ENCODE peak calls at places on chromosomes 5 and 9, in nine cellular contexts. One of them, this sample, is unnamed.

GRCh38 chr9:16813838-16814237 is 56.6 kb downstream of the BNC2 start:
- DNase-seq in tibial nerve: no peak
- DNase-seq in HCT116: no peak
- DNase-seq in lower leg skin: no peak
- DNase-seq in fibroblast of pulmonary artery: no peak
- DNase-seq in PC-3: no peak
- DNase-seq in brain microvascular endothelial cell: no peak
- DNase-seq in RWPE1: no peak
- DNase-seq in omental fat pad: no peak
- DNase-seq in this sample: no peak

GRCh38 chr5:37495668-37496067 is 116.5 kb downstream of the WDR70 start:
- DNase-seq in tibial nerve: no peak
- DNase-seq in HCT116: no peak
- DNase-seq in lower leg skin: no peak
- DNase-seq in fibroblast of pulmonary artery: peak
- DNase-seq in PC-3: peak
- DNase-seq in brain microvascular endothelial cell: peak
- DNase-seq in RWPE1: peak
- DNase-seq in omental fat pad: no peak
- DNase-seq in this sample: no peak

GRCh38 chr5:178267876-178268275 is 35.3 kb upstream of the PHYKPL start:
- DNase-seq in tibial nerve: no peak
- DNase-seq in HCT116: no peak
- DNase-seq in lower leg skin: no peak
- DNase-seq in fibroblast of pulmonary artery: no peak
- DNase-seq in PC-3: no peak
- DNase-seq in brain microvascular endothelial cell: no peak
- DNase-seq in RWPE1: no peak
- DNase-seq in omental fat pad: no peak
- DNase-seq in this sample: no peak

GRCh38 chr9:110742741-110743371 is 74.3 kb downstream of the MUSK start:
- DNase-seq in tibial nerve: no peak
- DNase-seq in HCT116: no peak
- DNase-seq in lower leg skin: no peak
- DNase-seq in fibroblast of pulmonary artery: peak
- DNase-seq in PC-3: no peak
- DNase-seq in brain microvascular endothelial cell: peak
- DNase-seq in RWPE1: no peak
- DNase-seq in omental fat pad: no peak
- DNase-seq in this sample: no peak

GRCh38 chr9:21777701-21778100 is 24.7 kb upstream of the MTAP start:
- DNase-seq in tibial nerve: no peak
- DNase-seq in HCT116: peak
- DNase-seq in lower leg skin: no peak
- DNase-seq in fibroblast of pulmonary artery: peak
- DNase-seq in PC-3: peak
- DNase-seq in brain microvascular endothelial cell: peak
- DNase-seq in RWPE1: no peak
- DNase-seq in omental fat pad: no peak
- DNase-seq in this sample: no peak

GRCh38 chr5:98755406-98755805 is 18.1 kb upstream of the RGMB start:
- DNase-seq in tibial nerve: no peak
- DNase-seq in HCT116: no peak
- DNase-seq in lower leg skin: no peak
- DNase-seq in fibroblast of pulmonary artery: no peak
- DNase-seq in PC-3: peak
- DNase-seq in brain microvascular endothelial cell: peak
- DNase-seq in RWPE1: no peak
- DNase-seq in omental fat pad: no peak
- DNase-seq in this sample: no peak

GRCh38 chr9:125233678-125234077 is 7.5 kb downstream of the HSPA5 start:
- DNase-seq in tibial nerve: no peak
- DNase-seq in HCT116: no peak
- DNase-seq in lower leg skin: no peak
- DNase-seq in fibroblast of pulmonary artery: peak
- DNase-seq in PC-3: peak
- DNase-seq in brain microvascular endothelial cell: peak
- DNase-seq in RWPE1: peak
- DNase-seq in omental fat pad: no peak
- DNase-seq in this sample: no peak

GRCh38 chr5:15807861-15808260 is 307.9 kb downstream of the FBXL7 start:
- DNase-seq in tibial nerve: peak
- DNase-seq in HCT116: no peak
- DNase-seq in lower leg skin: peak
- DNase-seq in fibroblast of pulmonary artery: peak
- DNase-seq in PC-3: peak
- DNase-seq in brain microvascular endothelial cell: peak
- DNase-seq in RWPE1: no peak
- DNase-seq in omental fat pad: no peak
- DNase-seq in this sample: no peak

GRCh38 chr5:167524941-167525485 is 766.4 kb upstream of the WWC1 start:
- DNase-seq in tibial nerve: no peak
- DNase-seq in HCT116: no peak
- DNase-seq in lower leg skin: no peak
- DNase-seq in fibroblast of pulmonary artery: no peak
- DNase-seq in PC-3: no peak
- DNase-seq in brain microvascular endothelial cell: no peak
- DNase-seq in RWPE1: no peak
- DNase-seq in omental fat pad: no peak
- DNase-seq in this sample: no peak

GRCh38 chr9:2816476-2817141 is 27.3 kb downstream of the PUM3 start:
- DNase-seq in tibial nerve: no peak
- DNase-seq in HCT116: no peak
- DNase-seq in lower leg skin: no peak
- DNase-seq in fibroblast of pulmonary artery: peak
- DNase-seq in PC-3: no peak
- DNase-seq in brain microvascular endothelial cell: peak
- DNase-seq in RWPE1: no peak
- DNase-seq in omental fat pad: no peak
- DNase-seq in this sample: no peak

GRCh38 chr5:188488-189481 is 2.5 kb upstream of the LRRC14B start:
- DNase-seq in tibial nerve: peak
- DNase-seq in HCT116: peak
- DNase-seq in lower leg skin: peak
- DNase-seq in fibroblast of pulmonary artery: peak
- DNase-seq in PC-3: peak
- DNase-seq in brain microvascular endothelial cell: peak
- DNase-seq in RWPE1: peak
- DNase-seq in omental fat pad: peak
- DNase-seq in this sample: peak

GRCh38 chr5:157718529-157718928 is 12.7 kb upstream of the THG1L start:
- DNase-seq in tibial nerve: peak
- DNase-seq in HCT116: peak
- DNase-seq in lower leg skin: no peak
- DNase-seq in fibroblast of pulmonary artery: peak
- DNase-seq in PC-3: peak
- DNase-seq in brain microvascular endothelial cell: peak
- DNase-seq in RWPE1: peak
- DNase-seq in omental fat pad: no peak
- DNase-seq in this sample: no peak

GRCh38 chr5:145718956-145719355 is 116.2 kb downstream of the PRELID2 start:
- DNase-seq in tibial nerve: no peak
- DNase-seq in HCT116: peak
- DNase-seq in lower leg skin: no peak
- DNase-seq in fibroblast of pulmonary artery: peak
- DNase-seq in PC-3: peak
- DNase-seq in brain microvascular endothelial cell: peak
- DNase-seq in RWPE1: peak
- DNase-seq in omental fat pad: no peak
- DNase-seq in this sample: no peak

GRCh38 chr5:145712245-145712644 is 122.9 kb downstream of the PRELID2 start:
- DNase-seq in tibial nerve: no peak
- DNase-seq in HCT116: no peak
- DNase-seq in lower leg skin: no peak
- DNase-seq in fibroblast of pulmonary artery: no peak
- DNase-seq in PC-3: no peak
- DNase-seq in brain microvascular endothelial cell: no peak
- DNase-seq in RWPE1: no peak
- DNase-seq in omental fat pad: no peak
- DNase-seq in this sample: no peak

GRCh38 chr5:145711417-145711816 is 123.7 kb downstream of the PRELID2 start:
- DNase-seq in tibial nerve: no peak
- DNase-seq in HCT116: no peak
- DNase-seq in lower leg skin: no peak
- DNase-seq in fibroblast of pulmonary artery: no peak
- DNase-seq in PC-3: no peak
- DNase-seq in brain microvascular endothelial cell: no peak
- DNase-seq in RWPE1: no peak
- DNase-seq in omental fat pad: no peak
- DNase-seq in this sample: no peak

DNA sequence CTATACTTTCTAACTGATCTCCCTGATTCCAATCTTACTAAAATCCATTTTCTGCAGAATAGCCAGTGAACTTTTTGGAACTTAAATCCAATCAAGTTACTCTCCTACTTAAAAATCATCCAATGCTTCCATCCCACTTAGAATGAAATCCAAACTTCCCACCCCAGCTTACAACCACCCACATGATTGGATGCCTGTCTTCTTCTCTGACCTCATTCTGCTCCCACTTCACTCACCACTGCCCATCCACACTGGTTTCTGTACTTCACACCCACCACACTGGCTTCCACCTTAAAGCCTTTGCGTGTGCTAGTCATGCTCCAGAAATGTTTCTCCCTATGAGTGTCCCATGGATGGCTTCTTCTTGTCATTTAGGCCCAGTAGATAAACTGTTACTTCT is 119.7 kb downstream of the PRELID2 start:
- DNase-seq in tibial nerve: no peak
- DNase-seq in HCT116: no peak
- DNase-seq in lower leg skin: no peak
- DNase-seq in fibroblast of pulmonary artery: no peak
- DNase-seq in PC-3: no peak
- DNase-seq in brain microvascular endothelial cell: no peak
- DNase-seq in RWPE1: no peak
- DNase-seq in omental fat pad: no peak
- DNase-seq in this sample: no peak
- TF ChIP-seq CTCF in tibial nerve: no peak
- TF ChIP-seq CTCF in HCT116: no peak
- TF ChIP-seq CTCF in lower leg skin: no peak
- TF ChIP-seq CTCF in fibroblast of pulmonary artery: no peak
- TF ChIP-seq CTCF in PC-3: no peak
- TF ChIP-seq CTCF in brain microvascular endothelial cell: no peak
- TF ChIP-seq CTCF in RWPE1: no peak
- TF ChIP-seq CTCF in omental fat pad: no peak
- TF ChIP-seq CTCF in this sample: no peak

GRCh38 chr5:161535762-161536161 is 10.8 kb downstream of the GABRB2 start:
- DNase-seq in tibial nerve: no peak
- DNase-seq in HCT116: no peak
- DNase-seq in lower leg skin: no peak
- DNase-seq in fibroblast of pulmonary artery: no peak
- DNase-seq in PC-3: no peak
- DNase-seq in brain microvascular endothelial cell: no peak
- DNase-seq in RWPE1: no peak
- DNase-seq in omental fat pad: no peak
- DNase-seq in this sample: no peak
- TF ChIP-seq CTCF in tibial nerve: no peak
- TF ChIP-seq CTCF in HCT116: no peak
- TF ChIP-seq CTCF in lower leg skin: no peak
- TF ChIP-seq CTCF in fibroblast of pulmonary artery: no peak
- TF ChIP-seq CTCF in PC-3: no peak
- TF ChIP-seq CTCF in brain microvascular endothelial cell: no peak
- TF ChIP-seq CTCF in RWPE1: no peak
- TF ChIP-seq CTCF in omental fat pad: no peak
- TF ChIP-seq CTCF in this sample: no peak

DNA sequence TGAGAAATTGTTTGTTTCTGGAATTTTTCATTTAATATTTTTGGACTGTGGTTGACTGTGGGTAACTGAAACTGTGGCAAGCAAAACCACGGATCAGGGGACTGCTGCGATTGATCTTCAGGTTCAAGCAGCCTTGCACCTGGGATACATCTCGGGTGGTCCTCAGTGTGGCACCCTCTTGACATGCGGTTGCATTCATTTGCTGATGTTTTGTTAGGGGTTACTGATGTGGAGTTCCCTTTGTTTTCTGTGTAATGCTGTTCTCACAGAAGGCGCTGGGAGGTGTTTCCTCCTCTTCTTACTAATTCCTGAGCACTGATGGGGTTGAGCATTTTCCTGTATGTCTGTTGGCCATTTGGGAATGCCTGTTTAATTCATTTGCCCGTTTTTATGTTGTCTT is 60.4 kb downstream of the EHMT1 start:
- DNase-seq in tibial nerve: no peak
- DNase-seq in HCT116: no peak
- DNase-seq in lower leg skin: no peak
- DNase-seq in fibroblast of pulmonary artery: no peak
- DNase-seq in PC-3: no peak
- DNase-seq in brain microvascular endothelial cell: no peak
- DNase-seq in RWPE1: no peak
- DNase-seq in omental fat pad: no peak
- DNase-seq in this sample: no peak
- TF ChIP-seq CTCF in tibial nerve: no peak
- TF ChIP-seq CTCF in HCT116: no peak
- TF ChIP-seq CTCF in lower leg skin: no peak
- TF ChIP-seq CTCF in fibroblast of pulmonary artery: no peak
- TF ChIP-seq CTCF in PC-3: no peak
- TF ChIP-seq CTCF in brain microvascular endothelial cell: no peak
- TF ChIP-seq CTCF in RWPE1: no peak
- TF ChIP-seq CTCF in omental fat pad: no peak
- TF ChIP-seq CTCF in this sample: no peak

GRCh38 chr9:87108639-87109038 is 161.3 kb upstream of the GAS1 start:
- DNase-seq in tibial nerve: no peak
- DNase-seq in HCT116: no peak
- DNase-seq in lower leg skin: no peak
- DNase-seq in fibroblast of pulmonary artery: no peak
- DNase-seq in PC-3: no peak
- DNase-seq in brain microvascular endothelial cell: no peak
- DNase-seq in RWPE1: no peak
- DNase-seq in omental fat pad: no peak
- DNase-seq in this sample: no peak

GRCh38 chr9:87109851-87110250 is 162.5 kb upstream of the GAS1 start:
- DNase-seq in tibial nerve: no peak
- DNase-seq in HCT116: no peak
- DNase-seq in lower leg skin: no peak
- DNase-seq in fibroblast of pulmonary artery: peak
- DNase-seq in PC-3: no peak
- DNase-seq in brain microvascular endothelial cell: peak
- DNase-seq in RWPE1: no peak
- DNase-seq in omental fat pad: no peak
- DNase-seq in this sample: no peak

GRCh38 chr9:87109182-87109581 is 161.9 kb upstream of the GAS1 start:
- DNase-seq in tibial nerve: peak
- DNase-seq in HCT116: no peak
- DNase-seq in lower leg skin: no peak
- DNase-seq in fibroblast of pulmonary artery: peak
- DNase-seq in PC-3: no peak
- DNase-seq in brain microvascular endothelial cell: peak
- DNase-seq in RWPE1: no peak
- DNase-seq in omental fat pad: no peak
- DNase-seq in this sample: no peak

GRCh38 chr9:87111010-87111409 is 163.7 kb upstream of the GAS1 start:
- DNase-seq in tibial nerve: no peak
- DNase-seq in HCT116: no peak
- DNase-seq in lower leg skin: no peak
- DNase-seq in fibroblast of pulmonary artery: no peak
- DNase-seq in PC-3: no peak
- DNase-seq in brain microvascular endothelial cell: no peak
- DNase-seq in RWPE1: no peak
- DNase-seq in omental fat pad: no peak
- DNase-seq in this sample: no peak

DNA sequence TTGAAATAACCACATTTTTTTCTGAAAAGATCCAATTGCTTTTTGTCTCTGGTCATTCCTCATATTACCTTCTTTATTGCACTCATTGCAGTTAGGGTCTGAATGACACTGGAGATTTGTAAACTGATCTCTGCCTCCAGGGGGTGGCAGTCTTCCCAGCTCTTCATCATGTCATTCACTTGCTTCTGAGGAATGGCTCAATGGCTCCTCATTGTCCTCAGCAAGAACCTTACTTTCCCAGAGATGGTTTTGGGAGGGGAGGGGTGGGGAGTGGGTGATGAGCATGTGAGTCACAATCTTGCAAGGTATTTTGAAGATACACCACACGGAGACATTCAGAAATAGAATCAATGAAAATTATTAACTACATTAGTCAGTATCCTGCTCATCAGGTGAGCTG is 159.8 kb upstream of the GAS1 start:
- DNase-seq in tibial nerve: no peak
- DNase-seq in HCT116: no peak
- DNase-seq in lower leg skin: no peak
- DNase-seq in fibroblast of pulmonary artery: no peak
- DNase-seq in PC-3: peak
- DNase-seq in brain microvascular endothelial cell: no peak
- DNase-seq in RWPE1: peak
- DNase-seq in omental fat pad: no peak
- DNase-seq in this sample: no peak
- TF ChIP-seq CTCF in tibial nerve: no peak
- TF ChIP-seq CTCF in HCT116: peak
- TF ChIP-seq CTCF in lower leg skin: no peak
- TF ChIP-seq CTCF in fibroblast of pulmonary artery: no peak
- TF ChIP-seq CTCF in PC-3: no peak
- TF ChIP-seq CTCF in brain microvascular endothelial cell: peak
- TF ChIP-seq CTCF in RWPE1: no peak
- TF ChIP-seq CTCF in omental fat pad: no peak
- TF ChIP-seq CTCF in this sample: peak